ENCODE peak calls at places on chromosomes 2 and 18, in eight cellular contexts. E is activated CD8-positive, alpha-beta memory T cell treated with anti-CD3 and anti-CD28 coated beads for 1 hour; D is fibroblast of gingiva; B is B cell; J is NCI-H2029 treated with DMSO at 0.1 percent for 48 hours; X is KG1; Z is fibroblast of lung; N is NCI-H748 treated with DMSO at 0.1 percent for 48 hours. Y is an unnamed sample.
A peak's percentile ranks its signal among the peaks of the same experiment; 100 is the strongest.

GRCh38 chr2:215654177-215654850 is 218.4 kb upstream of the FN1 start:
- DNase-seq in X (no peak), B (no peak), Z (peak; percentile 82), J (no peak), E (no peak), N (no peak), D (peak; percentile 75), Y (no peak)

GRCh38 chr18:12257996-12258718 is 4.0 kb downstream of the CIDEA start:
- DNase-seq in J (no peak), B (no peak), N (no peak), D (no peak), X (no peak), E (no peak), Z (no peak), Y (no peak)

GRCh38 chr2:64341461-64341860 is 112.5 kb upstream of the LGALSL start:
- DNase-seq in D (no peak), B (no peak), J (no peak), Z (no peak), N (no peak), X (no peak), E (no peak), Y (no peak)

GRCh38 chr2:85709385-85709784 is 15.2 kb downstream of the GNLY start:
- DNase-seq in Z (peak; percentile 27), J (no peak), D (no peak), E (no peak), N (no peak), B (no peak), X (no peak), Y (peak; percentile 52)

GRCh38 chr2:171592026-171592555 is 69.8 kb downstream of the CYBRD1 start:
- DNase-seq in B (no peak), N (peak; percentile 46), E (no peak), D (no peak), X (no peak), J (peak; percentile 2), Z (peak; percentile 8), Y (no peak)

GRCh38 chr18:70154591-70155194 is 50.8 kb downstream of the RTTN start:
- DNase-seq in D (peak; percentile 32), N (no peak), E (no peak), B (no peak), Z (peak; percentile 75), X (no peak), J (no peak), Y (no peak)

GRCh38 chr18:9869713-9870430 is 15.9 kb upstream of the TXNDC2 start:
- DNase-seq in N (no peak), Z (peak; percentile 91), J (no peak), B (no peak), X (no peak), D (peak; percentile 64), E (no peak), Y (peak; percentile 89)

GRCh38 chr2:174820361-174820760 is 56.1 kb upstream of the CHRNA1 start:
- DNase-seq in B (no peak), E (no peak), Z (no peak), N (no peak), X (no peak), J (no peak), D (no peak), Y (no peak)

GRCh38 chr2:36820942-36821605 is 124.6 kb downstream of the VIT start:
- DNase-seq in Z (no peak), E (no peak), N (no peak), D (peak; percentile 39), J (peak; percentile 99), B (no peak), X (no peak), Y (no peak)

GRCh38 chr2:130135692-130136541 is 6.9 kb upstream of the POTEF start:
- DNase-seq in E (no peak), X (no peak), B (no peak), Z (no peak), N (no peak), J (no peak), D (peak; percentile 0), Y (no peak)

GRCh38 chr2:85644909-85645308 is 23.1 kb downstream of the SFTPB start:
- DNase-seq in B (no peak), J (no peak), D (no peak), E (no peak), N (no peak), Z (no peak), X (no peak), Y (no peak)

GRCh38 chr2:55357907-55358306 is 61.7 kb downstream of the CCDC88A start:
- DNase-seq in E (no peak), B (no peak), D (peak; percentile 14), J (no peak), N (no peak), X (no peak), Z (no peak), Y (no peak)

GRCh38 chr2:211035548-211036185 is 479.3 kb downstream of the CPS1 start:
- DNase-seq in E (no peak), Z (peak; percentile 21), X (no peak), D (no peak), B (peak; percentile 5), J (no peak), N (no peak), Y (no peak)

GRCh38 chr2:128438091-128438490 is 119.4 kb upstream of the HS6ST1 start:
- DNase-seq in D (no peak), E (no peak), B (no peak), Z (no peak), X (no peak), J (no peak), N (no peak), Y (no peak)

GRCh38 chr2:40851661-40852060 is 399.8 kb upstream of the SLC8A1 start:
- DNase-seq in E (no peak), B (no peak), Z (no peak), N (no peak), J (no peak), X (no peak), D (no peak), Y (no peak)

GRCh38 chr2:217899231-217900009 is 103.4 kb downstream of the TNS1 start:
- DNase-seq in J (peak; percentile 13), X (no peak), N (peak; percentile 2), Z (peak; percentile 84), E (no peak), B (no peak), D (peak; percentile 58), Y (peak; percentile 20)

GRCh38 chr2:105812180-105813044 is 67.7 kb downstream of the NCK2 start:
- DNase-seq in B (no peak), X (no peak), D (peak; percentile 32), Z (peak; percentile 78), E (no peak), J (no peak), N (no peak), Y (no peak)

GRCh38 chr2:229118947-229119346 is 152.1 kb downstream of the PID1 start:
- DNase-seq in Z (no peak), B (no peak), J (no peak), N (no peak), X (no peak), D (no peak), E (no peak), Y (no peak)